ENCODE peak calls at places on chromosome 12, in ten cellular contexts. X is activated T-cell treated with anti-CD3 and anti-CD28 coated beads for 1 hour, I is amniotic stem cell, L is A673, K is stomach, F is cardiac fibroblast, Q is prostate gland, M is NCI-H2029 treated with DMSO at 0.1 percent for 48 hours, N is brain microvascular endothelial cell, V is neural progenitor cell. G is an unnamed sample.

GRCh38 chr12:32296541-32296940 is 102.8 kb upstream of the FGD4 start:
- DNase-seq in X (no peak), I (no peak), L (no peak), K (no peak), F (no peak), Q (no peak), M (no peak), N (no peak), V (no peak), G (no peak)

GRCh38 chr12:49019120-49019430 is 499 bp upstream of the PRKAG1 start:
- DNase-seq in X (no peak), I (no peak), L (no peak), K (no peak), F (no peak), Q (no peak), M (no peak), N (no peak), V (no peak), G (no peak)

GRCh38 chr12:120229071-120229582 is 28.2 kb upstream of the RPLP0 start:
- DNase-seq in X (no peak), I (no peak), L (peak; percentile 70), K (no peak), F (no peak), Q (no peak), M (no peak), N (no peak), V (no peak), G (no peak)

GRCh38 chr12:54765652-54766051 is 88.7 kb upstream of the MUCL1 start:
- DNase-seq in X (no peak), I (no peak), L (no peak), K (no peak), F (no peak), Q (no peak), M (peak; percentile 8), N (no peak), V (no peak), G (no peak)

GRCh38 chr12:89544730-89545184 is 18.9 kb upstream of the POC1B start:
- DNase-seq in X (no peak), I (no peak), L (peak; percentile 90), K (peak; percentile 77), F (peak; percentile 71), Q (peak; percentile 32), M (peak; percentile 79), N (peak; percentile 24), V (peak; percentile 91), G (no peak)

GRCh38 chr12:122951406-122951805 is 14.9 kb downstream of the ABCB9 start:
- DNase-seq in X (no peak), I (no peak), L (no peak), K (peak; percentile 51), F (no peak), Q (no peak), M (no peak), N (peak; percentile 59), V (no peak), G (no peak)

GRCh38 chr12:67853204-67853603 is 136.0 kb upstream of the IFNG-AS1 start:
- DNase-seq in X (no peak), I (no peak), L (no peak), K (no peak), F (peak; percentile 54), Q (no peak), M (no peak), N (no peak), V (no peak), G (no peak)

GRCh38 chr12:94225506-94225905 is 77.1 kb downstream of the PLXNC1 start:
- DNase-seq in X (no peak), I (no peak), L (no peak), K (no peak), F (no peak), Q (no peak), M (no peak), N (no peak), V (no peak), G (no peak)

GRCh38 chr12:108850854-108851573 is 6.4 kb downstream of the SSH1 start:
- DNase-seq in X (no peak), I (no peak), L (peak; percentile 76), K (no peak), F (peak; percentile 86), Q (no peak), M (no peak), N (peak; percentile 98), V (no peak), G (no peak)

GRCh38 chr12:6551496-6552139 is 4.2 kb downstream of the IFFO1 start:
- DNase-seq in X (no peak), I (peak; percentile 57), L (no peak), K (no peak), F (peak; percentile 73), Q (no peak), M (no peak), N (peak; percentile 75), V (no peak), G (no peak)